ENCODE peak calls at places on chromosome 1, in nine cellular contexts. W is OCI-LY7, X is RWPE1, C is HFF-Myc, M is HFFc6, B is GM13977, E is CD14-positive monocyte, F is AG09319, D is endothelial cell. Q is an unnamed sample.

GRCh38 chr1:185432943-185433342 is 115.9 kb upstream of the IVNS1ABP start:
- DNase-seq in W (no peak), F (no peak), B (no peak), C (no peak), E (no peak), X (no peak), M (no peak), D (no peak), Q (no peak)

GRCh38 chr1:93446837-93447451 is 974 bp upstream of the FNBP1L start:
- DNase-seq in B (peak), D (no peak), W (no peak), X (peak), F (no peak), M (no peak), C (no peak), E (no peak), Q (no peak)

GRCh38 chr1:150548632-150549495 is at the start of gene ADAMTSL4:
- DNase-seq in B (peak), M (peak), X (peak), F (no peak), W (peak), C (no peak), D (peak), E (no peak), Q (peak)

GRCh38 chr1:91613594-91613993 is 112.9 kb downstream of the CDC7 start:
- DNase-seq in M (no peak), E (no peak), F (no peak), W (no peak), X (peak), D (no peak), B (no peak), C (peak), Q (no peak)

GRCh38 chr1:234932106-234932505 is 196.5 kb downstream of the TOMM20 start:
- DNase-seq in X (no peak), F (no peak), W (no peak), C (no peak), M (no peak), D (no peak), E (no peak), B (no peak), Q (no peak)

GRCh38 chr1:33820804-33821203 is 43.1 kb upstream of the HMGB4 start:
- DNase-seq in B (no peak), E (no peak), F (no peak), D (no peak), M (no peak), W (no peak), C (no peak), X (no peak), Q (no peak)

GRCh38 chr1:80375662-80376061 is 1369.1 kb upstream of the ADGRL4 start:
- DNase-seq in E (no peak), X (peak), C (no peak), M (peak), W (no peak), F (peak), B (no peak), D (no peak), Q (no peak)

GRCh38 chr1:6423321-6423999 is 1.1 kb upstream of the ESPN start:
- DNase-seq in D (peak), F (no peak), W (peak), M (peak), E (no peak), B (peak), C (no peak), X (peak), Q (peak)

GRCh38 chr1:41805771-41806471 is 112.8 kb downstream of the HIVEP3 start:
- DNase-seq in C (no peak), B (no peak), F (no peak), E (no peak), M (no peak), X (no peak), W (no peak), D (no peak), Q (no peak)

GRCh38 chr1:223023863-223024262 is 119.2 kb downstream of the TLR5 start:
- DNase-seq in W (no peak), E (no peak), F (no peak), C (no peak), D (no peak), B (no peak), X (no peak), M (no peak), Q (no peak)

GRCh38 chr1:214473392-214473791 is 78.0 kb downstream of the PTPN14 start:
- DNase-seq in B (no peak), E (no peak), C (no peak), M (peak), F (peak), D (no peak), W (no peak), X (peak), Q (no peak)

GRCh38 chr1:66271904-66272254 is 262.1 kb upstream of the SGIP1 start:
- DNase-seq in X (peak), D (no peak), B (no peak), F (no peak), W (peak), M (peak), C (no peak), E (no peak), Q (no peak)

GRCh38 chr1:205783904-205784303 is 8.6 kb upstream of the RAB29 start:
- DNase-seq in E (no peak), F (no peak), C (no peak), D (no peak), W (no peak), B (no peak), X (no peak), M (no peak), Q (no peak)

GRCh38 chr1:200738733-200739498 is at the start of gene CAMSAP2:
- DNase-seq in F (peak), C (peak), M (peak), W (peak), D (peak), B (peak), X (peak), E (peak), Q (peak)

GRCh38 chr1:53332833-53333232 is 5.0 kb upstream of the LRP8 start:
- DNase-seq in E (no peak), D (no peak), B (no peak), W (no peak), F (no peak), M (no peak), C (no peak), X (no peak), Q (peak)

GRCh38 chr1:5717031-5717682 is 275.1 kb downstream of the NPHP4 start:
- DNase-seq in X (no peak), B (no peak), E (no peak), D (no peak), C (no peak), W (peak), F (no peak), M (no peak), Q (no peak)

GRCh38 chr1:111965781-111966453 is 23.6 kb downstream of the KCND3 start:
- DNase-seq in M (no peak), X (no peak), D (no peak), B (no peak), C (no peak), W (no peak), F (no peak), E (no peak), Q (no peak)

GRCh38 chr1:181296180-181296579 is 187.1 kb upstream of the CACNA1E start:
- DNase-seq in B (no peak), W (no peak), D (no peak), X (no peak), E (no peak), C (no peak), M (no peak), F (no peak), Q (no peak)

GRCh38 chr1:19926296-19927129 is 3.1 kb upstream of the PLA2G2E start:
- DNase-seq in F (no peak), C (no peak), B (no peak), W (no peak), D (no peak), E (no peak), M (no peak), X (peak), Q (no peak)

GRCh38 chr1:41537788-41538351 is 53.4 kb upstream of the EDN2 start:
- DNase-seq in D (no peak), F (no peak), X (no peak), E (no peak), W (no peak), M (peak), B (no peak), C (peak), Q (no peak)

GRCh38 chr1:23263380-23263887 is 46.1 kb upstream of the HTR1D start:
- DNase-seq in D (no peak), M (no peak), C (no peak), B (no peak), F (no peak), X (no peak), E (no peak), W (no peak), Q (no peak)

GRCh38 chr1:5099558-5099957 is 445.1 kb downstream of the AJAP1 start:
- DNase-seq in E (no peak), M (no peak), C (no peak), X (no peak), D (no peak), W (peak), F (no peak), B (no peak), Q (no peak)

GRCh38 chr1:190464686-190465085 is 13.0 kb downstream of the BRINP3 start:
- DNase-seq in D (no peak), M (no peak), E (no peak), F (no peak), B (no peak), C (no peak), X (no peak), W (no peak), Q (no peak)

GRCh38 chr1:159212596-159212995 is 7.9 kb downstream of the ACKR1 start:
- DNase-seq in E (no peak), X (no peak), B (no peak), W (no peak), M (no peak), D (no peak), C (no peak), F (no peak), Q (no peak)

GRCh38 chr1:197399691-197400521 is 131.9 kb downstream of the CRB1 start:
- DNase-seq in X (peak), M (peak), D (peak), F (no peak), B (peak), C (peak), W (peak), E (no peak), Q (no peak)

GRCh38 chr1:11013160-11013531 is 692 bp downstream of the TARDBP start:
- DNase-seq in D (no peak), F (no peak), E (no peak), B (no peak), M (peak), X (no peak), C (no peak), W (no peak), Q (no peak)

GRCh38 chr1:201711811-201712210 is 117.1 kb upstream of the IPO9 start:
- DNase-seq in M (no peak), F (no peak), C (no peak), X (no peak), E (no peak), D (no peak), W (no peak), B (no peak), Q (no peak)

GRCh38 chr1:113615425-113615824 is 143.9 kb downstream of the PHTF1 start:
- DNase-seq in W (no peak), F (no peak), X (peak), C (no peak), D (no peak), M (peak), B (no peak), E (no peak), Q (no peak)

GRCh38 chr1:55262822-55263221 is 47.7 kb upstream of the USP24 start:
- DNase-seq in E (no peak), C (no peak), W (no peak), F (no peak), B (no peak), X (peak), M (peak), D (no peak), Q (no peak)

GRCh38 chr1:204453141-204453772 is 41.3 kb downstream of the PIK3C2B start:
- DNase-seq in W (peak), C (no peak), X (no peak), F (no peak), M (no peak), B (peak), E (no peak), D (no peak), Q (no peak)

GRCh38 chr1:109821221-109821669 is 57.5 kb upstream of the EPS8L3 start:
- DNase-seq in F (peak), E (peak), B (peak), M (peak), D (no peak), X (peak), W (no peak), C (peak), Q (no peak)

GRCh38 chr1:203448521-203449061 is 27.0 kb upstream of the PRELP start:
- DNase-seq in X (no peak), E (no peak), C (no peak), B (no peak), W (no peak), D (no peak), F (no peak), M (no peak), Q (no peak)

GRCh38 chr1:43683560-43683959 is 23.8 kb upstream of the ST3GAL3 start:
- DNase-seq in E (no peak), M (no peak), X (no peak), W (no peak), F (no peak), C (no peak), B (no peak), D (no peak), Q (no peak)

GRCh38 chr1:80417651-80418050 is 1383.1 kb upstream of the ADGRL2 start:
- DNase-seq in X (peak), E (no peak), B (no peak), C (no peak), D (no peak), F (no peak), W (no peak), M (no peak), Q (no peak)

GRCh38 chr1:228781161-228781771 is 46.0 kb downstream of the RHOU start:
- DNase-seq in M (no peak), C (no peak), W (no peak), X (no peak), B (no peak), D (no peak), E (no peak), F (no peak), Q (no peak)

GRCh38 chr1:102099916-102100315 is 103.2 kb upstream of the OLFM3 start:
- DNase-seq in M (no peak), W (no peak), C (no peak), B (no peak), F (no peak), E (no peak), X (no peak), D (no peak), Q (no peak)

GRCh38 chr1:107152332-107152731 is 11.5 kb downstream of the NTNG1 start:
- DNase-seq in W (no peak), C (no peak), D (no peak), E (no peak), B (no peak), X (no peak), M (no peak), F (no peak), Q (no peak)

GRCh38 chr1:23561813-23562100 is 2.5 kb upstream of the ID3 start:
- DNase-seq in X (no peak), F (no peak), E (no peak), D (no peak), B (no peak), W (no peak), C (no peak), M (peak), Q (no peak)

GRCh38 chr1:85884372-85885035 is 176.3 kb upstream of the ZNHIT6 start:
- DNase-seq in M (peak), W (no peak), F (no peak), E (no peak), C (no peak), B (no peak), X (peak), D (no peak), Q (no peak)

GRCh38 chr1:184416476-184416875 is 29.6 kb downstream of the C1orf21 start:
- DNase-seq in W (no peak), C (no peak), M (no peak), B (no peak), X (peak), D (no peak), F (no peak), E (no peak), Q (no peak)

DNA sequence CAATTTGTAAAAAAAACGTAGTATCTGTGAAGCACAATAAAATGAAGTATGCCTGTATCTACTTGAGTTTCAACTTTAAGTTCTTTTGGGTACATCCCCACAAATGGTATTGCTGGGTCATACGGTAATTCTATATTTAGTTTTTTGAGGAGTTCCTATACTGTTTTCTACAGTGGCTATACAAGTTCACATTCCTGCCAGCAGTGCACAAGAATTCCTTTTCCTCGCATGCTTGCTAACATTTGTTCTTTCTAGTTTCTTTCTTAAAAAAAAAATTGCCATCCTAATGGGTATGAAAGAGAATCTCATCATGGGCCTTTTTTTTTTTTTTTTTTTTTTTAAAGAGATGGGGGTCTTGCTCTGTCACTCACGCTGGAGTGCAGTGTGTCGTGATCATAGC is 41.9 kb downstream of the UCK2 start:
- DNase-seq in X (no peak), B (no peak), D (no peak), E (no peak), C (no peak), F (no peak), W (no peak), M (no peak), Q (no peak)
- TF ChIP-seq CTCF in X (no peak), B (no peak), D (peak), E (no peak), C (peak), F (peak), W (no peak), M (peak), Q (peak)

DNA sequence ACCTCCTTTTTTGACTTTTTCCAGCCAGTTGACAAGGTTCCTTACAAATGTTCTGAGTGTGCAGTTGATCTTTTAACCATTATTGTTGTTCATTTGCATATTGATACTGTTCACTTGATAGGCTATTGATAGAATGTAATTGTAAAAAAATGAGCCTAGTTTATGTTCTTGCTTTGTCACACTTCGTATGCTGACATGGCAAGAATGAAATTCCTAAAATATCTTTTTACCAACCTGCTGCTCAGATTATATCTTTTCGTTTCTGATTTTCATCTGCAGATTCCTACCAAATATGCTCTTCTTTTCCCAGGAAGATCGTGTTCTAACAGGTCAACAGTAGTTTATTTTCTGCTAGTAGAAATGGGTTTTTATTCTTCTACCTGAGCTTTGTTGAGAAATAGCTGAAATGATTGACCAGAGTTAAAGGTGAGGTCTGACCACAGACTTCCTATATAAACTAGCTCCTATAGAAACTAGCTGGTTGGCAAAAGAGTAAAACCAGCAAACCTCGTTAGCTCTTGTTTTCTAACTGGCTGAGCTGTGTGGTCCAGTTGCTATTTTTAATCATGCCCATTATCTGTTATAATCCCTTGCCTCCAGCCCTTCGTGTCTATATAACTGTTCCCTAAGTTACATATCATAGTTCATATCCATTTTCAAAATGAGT is 174.8 kb downstream of the HS2ST1 start:
- DNase-seq in M (no peak), C (no peak), B (no peak), W (no peak), F (no peak), E (no peak), X (no peak), D (no peak), Q (no peak)
- TF ChIP-seq CTCF in M (no peak), C (no peak), B (no peak), W (no peak), F (no peak), E (no peak), X (no peak), D (no peak), Q (no peak)

GRCh38 chr1:78553859-78554258 is 63.1 kb downstream of the PTGFR start:
- DNase-seq in F (no peak), C (no peak), X (no peak), M (no peak), E (no peak), B (no peak), D (no peak), W (peak), Q (no peak)
- TF ChIP-seq CTCF in F (no peak), C (peak), X (no peak), M (peak), E (no peak), B (no peak), D (peak), W (peak), Q (no peak)

DNA sequence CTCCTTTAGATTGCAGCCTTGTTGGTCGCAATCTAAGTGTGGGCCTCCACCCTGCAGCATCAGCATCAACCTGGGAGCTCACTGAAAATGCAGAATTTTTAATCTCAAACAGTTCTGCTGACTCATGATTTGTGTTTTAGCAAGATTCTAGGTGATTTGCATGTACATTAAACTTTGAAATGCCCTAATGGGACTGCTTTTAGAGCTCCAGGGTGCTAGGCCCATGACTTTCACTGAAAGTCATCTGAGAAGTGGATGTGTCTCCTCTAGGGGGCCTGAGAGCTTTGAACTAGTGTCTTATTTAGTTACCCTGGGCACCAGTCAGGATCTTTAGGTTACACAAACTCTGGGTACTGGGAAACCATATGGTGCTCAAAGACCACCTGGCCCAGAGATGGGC is 9.0 kb downstream of the TRIM67 start:
- DNase-seq in F (no peak), M (no peak), E (no peak), C (no peak), W (peak), D (no peak), B (no peak), X (no peak), Q (no peak)
- TF ChIP-seq CTCF in F (no peak), M (peak), E (no peak), C (peak), W (peak), D (no peak), B (no peak), X (no peak), Q (peak)

DNA sequence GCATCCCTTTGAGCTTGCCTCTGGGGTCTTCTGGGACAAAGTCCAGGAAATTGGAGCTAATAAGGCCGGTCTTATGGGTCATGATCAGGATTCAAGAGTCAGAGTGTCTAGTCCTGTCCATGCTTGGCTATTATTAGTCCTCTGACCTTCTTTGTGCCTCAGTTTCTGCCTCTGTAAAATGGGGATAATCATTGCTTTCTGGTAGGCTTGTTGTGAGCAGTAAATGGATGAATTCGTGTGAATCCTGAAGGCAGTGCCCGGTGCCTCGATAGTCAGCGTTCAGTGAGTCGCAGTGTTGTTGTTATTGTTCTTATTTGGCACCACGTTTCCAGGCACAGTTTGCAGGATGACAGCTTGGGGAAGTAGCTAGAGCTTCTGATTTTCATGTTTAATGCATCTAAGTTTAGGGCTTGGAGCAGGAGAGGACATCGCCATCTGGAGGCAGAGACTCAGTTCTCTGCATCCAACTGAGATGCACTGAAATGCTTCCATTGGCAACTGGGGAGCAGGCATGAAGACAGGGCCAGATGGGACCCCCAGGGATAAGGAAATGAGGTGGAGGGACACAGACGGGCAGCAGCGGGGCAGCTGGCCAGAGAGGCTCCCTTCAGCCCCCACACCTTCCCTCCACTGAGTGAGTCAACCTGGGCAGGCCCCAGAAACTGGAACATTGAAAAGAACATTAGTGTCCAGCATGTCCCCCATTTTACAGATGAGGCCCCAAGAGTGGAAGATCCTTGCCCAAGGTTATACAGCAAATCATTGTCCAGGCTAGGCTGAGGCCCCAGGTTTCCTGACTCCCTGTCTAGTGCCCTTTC is 160.3 kb downstream of the PTPRU start:
- DNase-seq in E (no peak), W (no peak), D (no peak), B (no peak), X (no peak), F (no peak), C (no peak), M (no peak), Q (no peak)
- TF ChIP-seq CTCF in E (no peak), W (peak), D (no peak), B (no peak), X (no peak), F (peak), C (peak), M (peak), Q (peak)

Q was measured in progenitor cell of endocrine pancreas.